ENCODE peak calls at places on chromosome 11, in six cellular contexts. One of them, this sample, is unnamed.

GRCh38 chr11:95586155-95586554 is 203.4 kb downstream of the FAM76B start:
- DNase-seq in astrocyte of the hippocampus: no peak
- DNase-seq in stimulated activated CD4-positive, alpha-beta T cell treated with anti-CD3 and anti-CD28 coated beads, Interleukin-4, amount 100 ng/mL, for 4 hours: no peak
- DNase-seq in activated CD8-positive, alpha-beta memory T cell treated with anti-CD3 and anti-CD28 coated beads, Interleukin-2, amount 50 U/mL, for 48 hours: no peak
- DNase-seq in D341Med: no peak
- DNase-seq in osteoblast: no peak
- DNase-seq in this sample: no peak

GRCh38 chr11:86244063-86244521 is 461 bp upstream of the EED start:
- DNase-seq in D341Med: peak; percentile 90
- DNase-seq in osteoblast: peak; percentile 94
- DNase-seq in stimulated activated CD4-positive, alpha-beta T cell treated with anti-CD3 and anti-CD28 coated beads, Interleukin-4, amount 100 ng/mL, for 4 hours: peak; percentile 84
- DNase-seq in astrocyte of the hippocampus: peak; percentile 94
- DNase-seq in activated CD8-positive, alpha-beta memory T cell treated with anti-CD3 and anti-CD28 coated beads, Interleukin-2, amount 50 U/mL, for 48 hours: peak; percentile 89
- DNase-seq in this sample: peak; percentile 82

GRCh38 chr11:1208361-1209261 is 14.3 kb upstream of the MUC5B start:
- DNase-seq in activated CD8-positive, alpha-beta memory T cell treated with anti-CD3 and anti-CD28 coated beads, Interleukin-2, amount 50 U/mL, for 48 hours: no peak
- DNase-seq in D341Med: no peak
- DNase-seq in stimulated activated CD4-positive, alpha-beta T cell treated with anti-CD3 and anti-CD28 coated beads, Interleukin-4, amount 100 ng/mL, for 4 hours: no peak
- DNase-seq in astrocyte of the hippocampus: no peak
- DNase-seq in osteoblast: peak; percentile 42
- DNase-seq in this sample: no peak

GRCh38 chr11:70698871-70699270 is 300.5 kb downstream of the CTTN start:
- DNase-seq in stimulated activated CD4-positive, alpha-beta T cell treated with anti-CD3 and anti-CD28 coated beads, Interleukin-4, amount 100 ng/mL, for 4 hours: no peak
- DNase-seq in astrocyte of the hippocampus: no peak
- DNase-seq in activated CD8-positive, alpha-beta memory T cell treated with anti-CD3 and anti-CD28 coated beads, Interleukin-2, amount 50 U/mL, for 48 hours: no peak
- DNase-seq in osteoblast: no peak
- DNase-seq in D341Med: no peak
- DNase-seq in this sample: no peak

GRCh38 chr11:73140213-73141030 is 1.7 kb downstream of the FCHSD2 start:
- DNase-seq in astrocyte of the hippocampus: peak; percentile 59
- DNase-seq in activated CD8-positive, alpha-beta memory T cell treated with anti-CD3 and anti-CD28 coated beads, Interleukin-2, amount 50 U/mL, for 48 hours: no peak
- DNase-seq in D341Med: no peak
- DNase-seq in stimulated activated CD4-positive, alpha-beta T cell treated with anti-CD3 and anti-CD28 coated beads, Interleukin-4, amount 100 ng/mL, for 4 hours: no peak
- DNase-seq in osteoblast: peak; percentile 94
- DNase-seq in this sample: no peak

GRCh38 chr11:17593466-17594245 is 46.6 kb downstream of the OTOG start:
- DNase-seq in D341Med: no peak
- DNase-seq in activated CD8-positive, alpha-beta memory T cell treated with anti-CD3 and anti-CD28 coated beads, Interleukin-2, amount 50 U/mL, for 48 hours: peak; percentile 23
- DNase-seq in stimulated activated CD4-positive, alpha-beta T cell treated with anti-CD3 and anti-CD28 coated beads, Interleukin-4, amount 100 ng/mL, for 4 hours: no peak
- DNase-seq in astrocyte of the hippocampus: no peak
- DNase-seq in osteoblast: peak; percentile 10
- DNase-seq in this sample: no peak

GRCh38 chr11:6682936-6683861 is at the start of gene MRPL17:
- DNase-seq in stimulated activated CD4-positive, alpha-beta T cell treated with anti-CD3 and anti-CD28 coated beads, Interleukin-4, amount 100 ng/mL, for 4 hours: peak; percentile 97
- DNase-seq in D341Med: peak; percentile 95
- DNase-seq in osteoblast: peak; percentile 96
- DNase-seq in activated CD8-positive, alpha-beta memory T cell treated with anti-CD3 and anti-CD28 coated beads, Interleukin-2, amount 50 U/mL, for 48 hours: peak; percentile 99
- DNase-seq in astrocyte of the hippocampus: peak; percentile 100
- DNase-seq in this sample: peak; percentile 97

GRCh38 chr11:46277623-46278386 is at the start of gene CREB3L1:
- DNase-seq in osteoblast: peak; percentile 93
- DNase-seq in activated CD8-positive, alpha-beta memory T cell treated with anti-CD3 and anti-CD28 coated beads, Interleukin-2, amount 50 U/mL, for 48 hours: no peak
- DNase-seq in D341Med: peak; percentile 72
- DNase-seq in astrocyte of the hippocampus: no peak
- DNase-seq in stimulated activated CD4-positive, alpha-beta T cell treated with anti-CD3 and anti-CD28 coated beads, Interleukin-4, amount 100 ng/mL, for 4 hours: no peak
- DNase-seq in this sample: no peak

This sample was measured in T-helper 9 cell.